ENCODE peak calls at places on chromosomes 3 and 15, in four cellular contexts. One of them, this sample, is unnamed. For H3K36me3 and H3K9me3, the result is how much of the 10 kb centered on the place peaks cover.

GRCh38 chr3:53728606-53729005 is 117.6 kb downstream of the CHDH start:
- DNase-seq in uterus: no peak
- DNase-seq in keratinocyte: no peak
- DNase-seq in thoracic aorta: no peak
- DNase-seq in this sample: no peak

GRCh38 chr3:161602451-161602850 is 105.8 kb downstream of the OTOL1 start:
- DNase-seq in keratinocyte: no peak
- DNase-seq in thoracic aorta: no peak
- DNase-seq in uterus: no peak
- DNase-seq in this sample: no peak

GRCh38 chr15:42111924-42112323 is 17.6 kb upstream of the PLA2G4D start:
- DNase-seq in keratinocyte: no peak
- DNase-seq in thoracic aorta: no peak
- DNase-seq in uterus: no peak
- DNase-seq in this sample: no peak

GRCh38 chr3:191549377-191549776 is 88.4 kb downstream of the PYDC2 start:
- DNase-seq in uterus: no peak
- DNase-seq in keratinocyte: no peak
- DNase-seq in thoracic aorta: no peak
- DNase-seq in this sample: no peak

GRCh38 chr3:88149146-88149515 is 628 bp upstream of the C3orf38 start:
- DNase-seq in thoracic aorta: no peak
- DNase-seq in uterus: no peak
- DNase-seq in keratinocyte: no peak
- DNase-seq in this sample: no peak

GRCh38 chr3:13528217-13528801 is 20.6 kb upstream of the FBLN2 start:
- DNase-seq in uterus: no peak
- DNase-seq in keratinocyte: no peak
- DNase-seq in thoracic aorta: no peak
- DNase-seq in this sample: peak

GRCh38 chr15:62165029-62165792 is at the start of gene C2CD4B:
- DNase-seq in uterus: peak
- DNase-seq in keratinocyte: no peak
- DNase-seq in thoracic aorta: no peak
- DNase-seq in this sample: peak

GRCh38 chr15:79942656-79943481 is 28.1 kb downstream of the BCL2A1 start:
- DNase-seq in thoracic aorta: no peak
- DNase-seq in keratinocyte: no peak
- DNase-seq in uterus: no peak
- DNase-seq in this sample: no peak

GRCh38 chr3:124275421-124275820 is 283.5 kb upstream of the ROPN1 start:
- DNase-seq in keratinocyte: no peak
- DNase-seq in thoracic aorta: no peak
- DNase-seq in uterus: peak
- DNase-seq in this sample: peak

GRCh38 chr3:191434036-191434435 is 26.9 kb upstream of the PYDC2 start:
- DNase-seq in keratinocyte: no peak
- DNase-seq in thoracic aorta: no peak
- DNase-seq in uterus: no peak
- DNase-seq in this sample: no peak

GRCh38 chr15:33506781-33507180 is 196.0 kb downstream of the RYR3 start:
- DNase-seq in keratinocyte: no peak
- DNase-seq in thoracic aorta: no peak
- DNase-seq in uterus: no peak
- DNase-seq in this sample: no peak

GRCh38 chr3:72214065-72215048 is 429.4 kb upstream of the PROK2 start:
- DNase-seq in thoracic aorta: no peak
- DNase-seq in uterus: no peak
- DNase-seq in keratinocyte: no peak
- DNase-seq in this sample: no peak

GRCh38 chr3:32401141-32401540 is 9.5 kb downstream of the CMTM7 start:
- DNase-seq in keratinocyte: no peak
- DNase-seq in thoracic aorta: no peak
- DNase-seq in uterus: no peak
- DNase-seq in this sample: no peak

GRCh38 chr3:187005827-187006481 is 75.6 kb downstream of the ST6GAL1 start:
- DNase-seq in keratinocyte: no peak
- DNase-seq in uterus: no peak
- DNase-seq in thoracic aorta: no peak
- DNase-seq in this sample: no peak

GRCh38 chr3:22692239-22692638 is 510.9 kb upstream of the UBE2E2 start:
- DNase-seq in uterus: no peak
- DNase-seq in keratinocyte: no peak
- DNase-seq in thoracic aorta: no peak
- DNase-seq in this sample: no peak

GRCh38 chr15:101578443-101578894 is 73.7 kb downstream of the TM2D3 start:
- DNase-seq in thoracic aorta: no peak
- DNase-seq in keratinocyte: no peak
- DNase-seq in uterus: no peak
- DNase-seq in this sample: peak

GRCh38 chr3:150091626-150092025 is 120.9 kb upstream of the PFN2 start:
- DNase-seq in uterus: no peak
- DNase-seq in keratinocyte: no peak
- DNase-seq in thoracic aorta: no peak
- DNase-seq in this sample: no peak

GRCh38 chr15:61205427-61205826 is 23.7 kb downstream of the RORA start:
- DNase-seq in thoracic aorta: no peak
- DNase-seq in uterus: peak
- DNase-seq in keratinocyte: no peak
- DNase-seq in this sample: no peak

GRCh38 chr3:74832925-74833324 is 218.5 kb upstream of the CNTN3 start:
- DNase-seq in keratinocyte: no peak
- DNase-seq in uterus: no peak
- DNase-seq in thoracic aorta: no peak
- DNase-seq in this sample: no peak

GRCh38 chr15:63041982-63042878 is at the start of gene TPM1:
- DNase-seq in uterus: peak
- DNase-seq in thoracic aorta: peak
- DNase-seq in keratinocyte: no peak
- DNase-seq in this sample: peak

GRCh38 chr3:61582846-61583245 is 21.5 kb downstream of the PTPRG start:
- DNase-seq in thoracic aorta: no peak
- DNase-seq in uterus: no peak
- DNase-seq in keratinocyte: no peak
- DNase-seq in this sample: no peak

GRCh38 chr15:40471778-40472130 is 970 bp downstream of the CHST14 start:
- DNase-seq in thoracic aorta: no peak
- DNase-seq in uterus: no peak
- DNase-seq in keratinocyte: no peak
- DNase-seq in this sample: no peak

DNA sequence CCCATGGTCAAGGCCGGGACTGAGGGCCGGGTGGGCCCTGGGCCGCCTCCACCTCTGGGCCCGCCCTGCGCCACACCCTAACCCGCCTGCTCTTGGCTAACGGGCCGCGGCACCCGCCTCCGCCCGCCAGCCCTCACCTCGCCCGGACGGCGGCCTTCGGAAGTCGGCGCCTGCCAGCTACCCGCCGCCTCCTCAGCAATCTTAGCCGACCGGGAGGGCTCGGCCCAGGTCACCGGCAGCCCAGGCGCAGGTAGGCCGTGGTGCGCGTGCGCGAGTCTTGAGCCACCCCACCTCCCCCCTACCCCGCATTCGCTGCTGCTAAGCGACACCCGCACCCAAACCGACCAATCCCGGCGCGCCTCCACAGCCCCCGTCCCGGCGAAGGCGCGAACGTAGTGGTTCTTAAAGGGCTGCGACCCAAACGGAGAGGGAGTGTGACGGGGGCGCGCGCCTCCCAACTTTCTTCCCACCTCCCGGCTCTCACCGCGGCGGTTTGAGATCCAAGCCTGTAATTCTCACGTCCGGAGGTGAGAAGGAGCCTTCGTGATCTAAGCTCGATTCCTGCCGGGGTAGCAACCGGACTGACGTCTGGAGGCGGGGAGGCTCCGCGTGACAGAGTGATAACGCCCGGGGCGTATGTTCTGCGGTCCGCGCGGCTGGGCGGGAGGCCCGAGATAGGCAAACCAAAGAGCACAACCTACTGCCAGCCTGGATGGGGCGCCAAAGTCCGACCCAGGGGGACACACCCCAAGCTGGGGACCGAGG is at the start of gene SEC22C:
- DNase-seq in keratinocyte: peak
- DNase-seq in thoracic aorta: peak
- DNase-seq in uterus: peak
- DNase-seq in this sample: peak
- TF ChIP-seq CTCF in keratinocyte: peak
- TF ChIP-seq CTCF in thoracic aorta: no peak
- TF ChIP-seq CTCF in uterus: peak
- TF ChIP-seq CTCF in this sample: peak

DNA sequence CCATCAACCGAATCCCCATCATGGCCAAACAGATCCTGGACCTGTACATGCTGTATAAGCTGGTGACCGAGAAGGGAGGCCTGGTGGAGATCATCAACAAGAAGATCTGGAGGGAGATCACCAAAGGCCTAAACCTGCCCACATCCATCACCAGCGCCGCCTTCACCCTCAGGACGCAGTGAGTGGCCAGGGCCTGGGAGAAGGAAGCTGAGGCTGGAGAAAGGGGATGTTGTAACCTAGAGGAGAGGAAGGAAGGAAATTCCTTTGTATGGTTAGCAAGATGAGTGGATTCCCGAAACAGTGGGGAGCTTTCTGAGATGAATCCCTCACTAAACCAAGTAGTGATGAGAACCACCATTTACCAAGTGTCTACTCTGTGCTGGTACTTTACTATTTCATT is 25.8 kb upstream of the CLK3 start:
- DNase-seq in keratinocyte: no peak
- DNase-seq in thoracic aorta: no peak
- DNase-seq in uterus: no peak
- DNase-seq in this sample: no peak
- H3K36me3 ChIP-seq in keratinocyte: under half
- H3K36me3 ChIP-seq in thoracic aorta: under half
- H3K36me3 ChIP-seq in uterus: under half
- H3K36me3 ChIP-seq in this sample: under half

DNA sequence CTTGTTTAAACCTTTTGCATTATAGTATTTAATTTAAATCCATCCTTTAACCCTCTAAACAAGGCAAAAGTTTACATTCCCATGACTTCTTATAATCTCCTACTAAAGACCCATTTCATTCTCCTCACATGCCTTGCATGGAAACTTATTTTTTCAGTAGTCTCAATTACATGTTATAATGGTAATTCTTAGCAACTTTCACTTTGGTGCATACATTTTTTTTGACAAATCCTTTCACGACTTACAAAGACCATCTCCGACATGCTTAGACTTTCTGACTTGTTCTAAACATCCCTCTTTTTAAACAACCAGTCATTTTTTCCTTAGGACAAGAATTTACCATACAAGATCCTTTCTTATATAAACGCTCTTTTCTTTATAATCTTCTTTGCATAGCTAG is 615.4 kb upstream of the GBE1 start:
- DNase-seq in uterus: no peak
- DNase-seq in keratinocyte: no peak
- DNase-seq in thoracic aorta: no peak
- DNase-seq in this sample: no peak
- H3K9me3 ChIP-seq in uterus: under half
- H3K9me3 ChIP-seq in keratinocyte: under half
- H3K9me3 ChIP-seq in thoracic aorta: under half
- H3K9me3 ChIP-seq in this sample: under half

GRCh38 chr15:76332796-76333195 is 3.8 kb upstream of the ISL2 start:
- DNase-seq in thoracic aorta: no peak
- DNase-seq in keratinocyte: no peak
- DNase-seq in uterus: no peak
- DNase-seq in this sample: no peak

GRCh38 chr15:76334438-76335004 is 2.1 kb upstream of the ISL2 start:
- DNase-seq in uterus: no peak
- DNase-seq in keratinocyte: no peak
- DNase-seq in thoracic aorta: no peak
- DNase-seq in this sample: no peak

GRCh38 chr15:76335129-76335850 is 1.3 kb upstream of the ISL2 start:
- DNase-seq in keratinocyte: no peak
- DNase-seq in thoracic aorta: no peak
- DNase-seq in uterus: no peak
- DNase-seq in this sample: no peak

GRCh38 chr15:76333309-76333708 is 3.3 kb upstream of the ISL2 start:
- DNase-seq in uterus: no peak
- DNase-seq in keratinocyte: no peak
- DNase-seq in thoracic aorta: no peak
- DNase-seq in this sample: no peak

GRCh38 chr15:76333720-76334437 is 2.7 kb upstream of the ISL2 start:
- DNase-seq in thoracic aorta: no peak
- DNase-seq in uterus: no peak
- DNase-seq in keratinocyte: no peak
- DNase-seq in this sample: no peak
- TF ChIP-seq CTCF in thoracic aorta: no peak
- TF ChIP-seq CTCF in uterus: no peak
- TF ChIP-seq CTCF in keratinocyte: peak
- TF ChIP-seq CTCF in this sample: no peak

DNA sequence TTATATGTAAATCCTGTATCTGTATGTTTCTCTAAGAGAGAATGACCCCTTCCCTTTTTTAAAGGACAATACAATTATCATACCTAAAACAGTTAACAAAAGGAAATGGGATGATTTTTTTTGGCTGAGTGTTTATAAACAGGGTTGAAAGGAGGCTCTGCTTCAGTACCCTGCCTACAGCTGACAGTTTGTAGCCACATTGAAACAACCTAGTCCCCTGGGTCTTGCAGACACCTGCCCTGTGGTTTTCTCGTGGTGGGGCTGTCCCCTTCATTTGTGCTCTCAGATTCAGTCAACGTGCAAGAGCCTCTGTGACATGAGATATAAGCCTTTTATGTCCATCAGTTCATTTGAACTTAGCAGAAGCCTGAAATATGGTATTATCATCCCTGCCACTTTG is 2.3 kb upstream of the HMCES start:
- DNase-seq in keratinocyte: no peak
- DNase-seq in uterus: no peak
- DNase-seq in thoracic aorta: no peak
- DNase-seq in this sample: no peak
- H3K36me3 ChIP-seq in keratinocyte: under half
- H3K36me3 ChIP-seq in uterus: under half
- H3K36me3 ChIP-seq in thoracic aorta: under half
- H3K36me3 ChIP-seq in this sample: half or more

GRCh38 chr15:26210980-26211379 is 347.9 kb upstream of the ATP10A start:
- DNase-seq in keratinocyte: no peak
- DNase-seq in thoracic aorta: no peak
- DNase-seq in uterus: no peak
- DNase-seq in this sample: no peak
- H3K9me3 ChIP-seq in keratinocyte: under half
- H3K9me3 ChIP-seq in thoracic aorta: under half
- H3K9me3 ChIP-seq in uterus: under half
- H3K9me3 ChIP-seq in this sample: under half

GRCh38 chr3:58537412-58538301 is 667 bp upstream of the ACOX2 start:
- DNase-seq in thoracic aorta: no peak
- DNase-seq in uterus: no peak
- DNase-seq in keratinocyte: no peak
- DNase-seq in this sample: no peak

GRCh38 chr3:58532794-58533220 is 4.2 kb downstream of the ACOX2 start:
- DNase-seq in thoracic aorta: no peak
- DNase-seq in keratinocyte: peak
- DNase-seq in uterus: peak
- DNase-seq in this sample: peak

GRCh38 chr3:58534592-58535494 is 2.1 kb downstream of the ACOX2 start:
- DNase-seq in uterus: no peak
- DNase-seq in thoracic aorta: no peak
- DNase-seq in keratinocyte: no peak
- DNase-seq in this sample: no peak

GRCh38 chr3:58536501-58537411 is at the start of gene ACOX2:
- DNase-seq in uterus: peak
- DNase-seq in thoracic aorta: no peak
- DNase-seq in keratinocyte: no peak
- DNase-seq in this sample: peak

GRCh38 chr3:58535531-58536500 is 1.2 kb downstream of the ACOX2 start:
- DNase-seq in uterus: peak
- DNase-seq in thoracic aorta: no peak
- DNase-seq in keratinocyte: no peak
- DNase-seq in this sample: no peak
- TF ChIP-seq CTCF in uterus: no peak
- TF ChIP-seq CTCF in thoracic aorta: no peak
- TF ChIP-seq CTCF in keratinocyte: no peak
- TF ChIP-seq CTCF in this sample: no peak

This sample was measured in left ventricle myocardium inferior.